ENCODE peak calls at places on chromosomes 1 and 21, in six cellular contexts. Z is AML-193, D is T-helper 1 cell, I is BJ, R is Daoy, O is Ammon's horn. K is an unnamed sample.
A peak's percentile ranks its signal among the peaks of the same experiment; 100 is the strongest.

GRCh38 chr1:191993549-191993948 is 164.7 kb upstream of the RGS18 start:
- DNase-seq in R (no peak), I (no peak), O (no peak), Z (peak; percentile 56), D (no peak), K (no peak)

GRCh38 chr21:36005018-36005417 is 55.3 kb downstream of the SETD4 start:
- DNase-seq in Z (no peak), I (no peak), R (peak; percentile 20), D (no peak), O (no peak), K (no peak)

GRCh38 chr1:98211271-98211840 is 290.5 kb upstream of the DPYD start:
- DNase-seq in I (no peak), R (no peak), O (no peak), Z (no peak), D (no peak), K (no peak)

GRCh38 chr1:68046423-68046822 is 4.0 kb downstream of the DIRAS3 start:
- DNase-seq in Z (no peak), R (no peak), I (no peak), O (no peak), D (no peak), K (no peak)

GRCh38 chr1:5565281-5565680 is 426.9 kb downstream of the NPHP4 start:
- DNase-seq in D (no peak), Z (no peak), R (no peak), O (no peak), I (no peak), K (no peak)

GRCh38 chr1:26724938-26725337 is 29.1 kb downstream of the ARID1A start:
- DNase-seq in R (peak; percentile 28), Z (no peak), D (no peak), I (no peak), O (no peak), K (no peak)

GRCh38 chr1:99756598-99756997 is 9.8 kb downstream of the FRRS1 start:
- DNase-seq in I (peak; percentile 56), O (no peak), D (no peak), R (no peak), Z (no peak), K (peak; percentile 29)

GRCh38 chr21:42149656-42150457 is 69.1 kb upstream of the ABCG1 start:
- DNase-seq in I (no peak), R (no peak), Z (no peak), O (no peak), D (no peak), K (no peak)

GRCh38 chr1:9242338-9242969 is 7.9 kb downstream of the H6PD start:
- DNase-seq in I (no peak), Z (no peak), R (no peak), D (no peak), O (peak; percentile 80), K (no peak)

GRCh38 chr1:247386695-247387094 is 29.3 kb upstream of the NLRP3 start:
- DNase-seq in I (no peak), O (peak; percentile 41), Z (peak; percentile 36), D (no peak), R (peak; percentile 25), K (no peak)

GRCh38 chr1:77407738-77408375 is 126.0 kb downstream of the AK5 start:
- DNase-seq in O (no peak), Z (no peak), I (no peak), R (no peak), D (no peak), K (peak; percentile 65)

GRCh38 chr1:34879230-34879629 is 19.7 kb upstream of the SMIM12 start:
- DNase-seq in O (no peak), Z (no peak), R (no peak), D (no peak), I (no peak), K (no peak)

GRCh38 chr1:62062087-62062486 is 132.6 kb upstream of the L1TD1 start:
- DNase-seq in Z (no peak), R (no peak), O (no peak), D (no peak), I (no peak), K (no peak)

GRCh38 chr1:44776749-44777068 is 1.4 kb downstream of the RPS8 start:
- DNase-seq in Z (no peak), O (no peak), I (no peak), R (no peak), D (no peak), K (no peak)

GRCh38 chr1:4312024-4312423 is 342.4 kb upstream of the AJAP1 start:
- DNase-seq in Z (no peak), R (no peak), D (no peak), I (no peak), O (no peak), K (no peak)

GRCh38 chr1:54487571-54488050 is 60.4 kb upstream of the ACOT11 start:
- DNase-seq in Z (no peak), D (no peak), I (no peak), R (no peak), O (peak; percentile 66), K (no peak)

GRCh38 chr1:156852414-156852874 is 6.5 kb downstream of the INSRR start:
- DNase-seq in D (no peak), R (no peak), Z (no peak), O (peak; percentile 60), I (no peak), K (peak; percentile 5)

GRCh38 chr1:22018583-22019559 is 17.4 kb downstream of the CELA3A start:
- DNase-seq in R (peak; percentile 96), O (peak; percentile 23), I (no peak), D (peak; percentile 20), Z (peak; percentile 94), K (peak; percentile 75)

GRCh38 chr1:36966242-36966641 is 68.1 kb downstream of the GRIK3 start:
- DNase-seq in I (no peak), R (peak; percentile 46), Z (no peak), D (no peak), O (no peak), K (no peak)

GRCh38 chr1:150154143-150154542 is 4.4 kb downstream of the PLEKHO1 start:
- DNase-seq in D (no peak), O (no peak), R (no peak), I (no peak), Z (no peak), K (no peak)

GRCh38 chr1:234893725-234894630 is 234.7 kb downstream of the TOMM20 start:
- DNase-seq in I (no peak), Z (no peak), D (no peak), R (peak; percentile 88), O (no peak), K (no peak)

K was measured in GM04503.